ENCODE peak calls at places on chromosomes 4 and X, in seven cellular contexts. N is right atrium auricular region; Z is epithelial cell of prostate; X is HL-60; D is CD4-positive, alpha-beta T cell; Q is lung; T is spleen. V is an unnamed sample.
A peak's percentile ranks its signal among the peaks of the same experiment; 100 is the strongest.

GRCh38 chr4:128155231-128155855 is 94.2 kb downstream of the LARP1B start:
- DNase-seq in N (no peak), Z (no peak), X (peak; percentile 84), D (no peak), Q (no peak), T (peak; percentile 74), V (no peak)

GRCh38 chr4:53592686-53593641 is 1.7 kb upstream of the LNX1 start:
- DNase-seq in N (peak; percentile 68), Z (peak; percentile 57), X (no peak), D (no peak), Q (peak; percentile 50), T (no peak), V (peak; percentile 66)

GRCh38 chr4:28788929-28789490 is 1928.4 kb downstream of the STIM2 start:
- DNase-seq in N (no peak), Z (no peak), X (no peak), D (no peak), Q (no peak), T (no peak), V (no peak)

GRCh38 chrX:135010921-135011320 is 11.4 kb downstream of the RTL8B start:
- DNase-seq in N (no peak), Z (no peak), X (no peak), D (no peak), Q (no peak), T (no peak), V (no peak)

GRCh38 chr4:14168919-14169318 is 541.4 kb upstream of the BOD1L1 start:
- DNase-seq in N (no peak), Z (peak; percentile 83), X (no peak), D (no peak), Q (peak; percentile 46), T (no peak), V (no peak)

GRCh38 chr4:18319456-18319855 is 297.9 kb upstream of the LCORL start:
- DNase-seq in N (no peak), Z (no peak), X (no peak), D (no peak), Q (no peak), T (no peak), V (no peak)

GRCh38 chrX:40683245-40683644 is 35.9 kb upstream of the CXorf38 start:
- DNase-seq in N (no peak), Z (no peak), X (no peak), D (no peak), Q (no peak), T (no peak), V (no peak)

GRCh38 chr4:68734095-68734494 is 63.6 kb upstream of the UGT2B15 start:
- DNase-seq in N (no peak), Z (no peak), X (no peak), D (no peak), Q (no peak), T (no peak), V (no peak)

GRCh38 chrX:54496517-54496852 is 451 bp upstream of the FGD1 start:
- DNase-seq in N (no peak), Z (no peak), X (no peak), D (no peak), Q (no peak), T (no peak), V (no peak)

GRCh38 chr4:153222162-153222789 is 18.0 kb downstream of the TRIM2 start:
- DNase-seq in N (peak; percentile 80), Z (peak; percentile 46), X (no peak), D (no peak), Q (no peak), T (no peak), V (peak; percentile 60)

GRCh38 chr4:47531954-47532321 is 46.9 kb downstream of the ATP10D start:
- DNase-seq in N (no peak), Z (no peak), X (no peak), D (no peak), Q (no peak), T (no peak), V (no peak)

GRCh38 chr4:148170408-148171385 is 271.5 kb downstream of the NR3C2 start:
- DNase-seq in N (no peak), Z (peak; percentile 68), X (no peak), D (no peak), Q (no peak), T (no peak), V (no peak)

GRCh38 chr4:79150820-79151416 is 174.9 kb downstream of the NAA11 start:
- DNase-seq in N (no peak), Z (no peak), X (no peak), D (no peak), Q (no peak), T (no peak), V (no peak)

GRCh38 chrX:3094261-3094660 is 53.0 kb downstream of the ARSF start:
- DNase-seq in N (no peak), Z (peak; percentile 2), X (no peak), D (no peak), Q (no peak), T (no peak), V (no peak)

GRCh38 chr4:38101563-38101962 is 141.4 kb downstream of the PTTG2 start:
- DNase-seq in N (no peak), Z (peak; percentile 70), X (no peak), D (no peak), Q (no peak), T (no peak), V (no peak)

GRCh38 chr4:38099908-38100407 is 139.8 kb downstream of the PTTG2 start:
- DNase-seq in N (no peak), Z (peak; percentile 68), X (no peak), D (no peak), Q (no peak), T (no peak), V (no peak)

GRCh38 chr4:38105475-38105874 is 145.3 kb downstream of the PTTG2 start:
- DNase-seq in N (no peak), Z (no peak), X (no peak), D (no peak), Q (no peak), T (no peak), V (no peak)

GRCh38 chr4:38100474-38101255 is 140.5 kb downstream of the PTTG2 start:
- DNase-seq in N (no peak), Z (no peak), X (no peak), D (no peak), Q (no peak), T (no peak), V (no peak)

GRCh38 chr4:38102942-38103604 is 142.9 kb downstream of the PTTG2 start:
- DNase-seq in N (no peak), Z (no peak), X (no peak), D (no peak), Q (no peak), T (no peak), V (no peak)
- H3K27ac ChIP-seq in N (no peak overlapping the region), Z (no peak overlapping the region), X (no peak overlapping the region), D (no peak overlapping the region), Q (no peak overlapping the region), T (no peak overlapping the region), V (no peak overlapping the region)

GRCh38 chrX:17442898-17443297 is 67.9 kb downstream of the NHS start:
- DNase-seq in N (no peak), Z (no peak), X (no peak), D (no peak), Q (no peak), T (no peak), V (no peak)

GRCh38 chrX:17440836-17441235 is 65.8 kb downstream of the NHS start:
- DNase-seq in N (no peak), Z (no peak), X (no peak), D (no peak), Q (no peak), T (no peak), V (peak; percentile 36)

GRCh38 chrX:17441965-17442364 is 67.0 kb downstream of the NHS start:
- DNase-seq in N (no peak), Z (peak; percentile 52), X (no peak), D (no peak), Q (no peak), T (no peak), V (no peak)

GRCh38 chrX:17440258-17440657 is 65.3 kb downstream of the NHS start:
- DNase-seq in N (no peak), Z (no peak), X (no peak), D (no peak), Q (no peak), T (no peak), V (no peak)

GRCh38 chrX:17443546-17443945 is 68.5 kb downstream of the NHS start:
- DNase-seq in N (no peak), Z (no peak), X (no peak), D (no peak), Q (no peak), T (no peak), V (no peak)
- H3K27ac ChIP-seq in N (no peak overlapping the region), Z (no peak overlapping the region), X (no peak overlapping the region), D (no peak overlapping the region), Q (no peak overlapping the region), T (no peak overlapping the region), V (no peak overlapping the region)

GRCh38 chr4:143240920-143241319 is 56.2 kb downstream of the USP38 start:
- DNase-seq in N (no peak), Z (no peak), X (no peak), D (no peak), Q (no peak), T (no peak), V (no peak)
- H3K27ac ChIP-seq in N (no peak overlapping the region), Z (no peak overlapping the region), X (no peak overlapping the region), D (no peak overlapping the region), Q (no peak overlapping the region), T (no peak overlapping the region), V (no peak overlapping the region)

GRCh38 chr4:8343967-8344331 is 74.4 kb downstream of the HTRA3 start:
- DNase-seq in N (peak; percentile 50), Z (no peak), X (no peak), D (no peak), Q (no peak), T (no peak), V (no peak)

GRCh38 chr4:8341691-8342090 is 72.1 kb downstream of the HTRA3 start:
- DNase-seq in N (no peak), Z (no peak), X (no peak), D (no peak), Q (no peak), T (no peak), V (peak; percentile 71)

GRCh38 chr4:8342651-8343050 is 73.1 kb downstream of the HTRA3 start:
- DNase-seq in N (no peak), Z (no peak), X (no peak), D (no peak), Q (no peak), T (no peak), V (no peak)

GRCh38 chr4:8344387-8344786 is 74.8 kb downstream of the HTRA3 start:
- DNase-seq in N (no peak), Z (no peak), X (no peak), D (no peak), Q (no peak), T (no peak), V (no peak)

DNA sequence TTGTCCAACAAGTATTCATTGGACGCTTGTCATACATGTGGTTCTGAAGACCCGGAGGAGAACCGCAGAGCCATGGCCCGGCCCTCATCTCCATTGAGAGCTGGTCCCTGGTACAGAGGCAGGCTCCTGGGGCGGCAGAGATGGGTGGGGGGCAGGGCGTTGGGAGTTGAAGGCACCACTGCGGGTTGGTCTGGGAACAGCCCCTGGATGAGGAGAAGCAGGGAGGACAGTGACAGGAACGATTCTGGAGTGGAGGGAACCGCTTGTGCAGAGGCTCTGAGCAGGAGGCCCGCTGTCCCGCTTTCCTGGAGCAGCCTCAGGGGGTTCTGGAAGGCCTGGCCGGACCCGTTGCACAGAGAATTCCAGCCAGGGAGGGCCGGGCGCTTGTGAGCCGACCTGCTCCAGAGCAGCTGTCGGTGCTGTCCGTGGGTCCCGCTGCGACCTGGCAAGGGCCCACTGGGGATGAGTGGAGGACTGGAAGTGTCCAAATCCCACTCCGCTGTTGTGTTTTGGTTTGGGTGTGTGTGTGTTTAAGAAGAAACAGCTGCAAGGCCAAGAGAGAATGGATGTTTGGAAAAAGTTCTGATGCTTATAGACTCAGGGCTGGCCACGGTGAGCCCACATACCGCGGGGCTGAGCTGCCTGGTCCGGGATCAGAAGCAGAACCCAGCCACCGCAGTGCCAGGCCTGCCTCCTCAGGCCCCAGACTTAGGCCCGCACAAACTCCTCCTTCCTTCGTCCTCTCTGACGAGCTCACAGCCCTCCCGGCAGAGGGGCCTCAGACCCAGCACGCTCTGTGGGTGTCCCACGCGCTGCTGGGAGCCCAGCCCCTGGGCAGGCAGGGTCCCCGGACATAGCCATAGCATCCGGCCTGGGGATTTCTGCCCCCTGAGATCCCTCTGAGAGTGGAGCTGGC is 73.8 kb downstream of the HTRA3 start:
- DNase-seq in N (peak; percentile 59), Z (no peak), X (no peak), D (no peak), Q (no peak), T (no peak), V (peak; percentile 69)
- H3K27ac ChIP-seq in N (no peak overlapping the region), Z (no peak overlapping the region), X (no peak overlapping the region), D (no peak overlapping the region), Q (no peak overlapping the region), T (no peak overlapping the region), V (peak overlapping the region; percentile 90)